ENCODE peak calls at places on chromosome 19, in six cellular contexts. H, Z, V, J, L and O are unnamed samples.

GRCh38 chr19:55690769-55691545 is 15.9 kb downstream of the EPN1 start:
- DNase-seq in Z (no peak), V (no peak), H (peak; percentile 33), L (peak; percentile 87), J (no peak), O (peak; percentile 56)

GRCh38 chr19:19461671-19462622 is 53.4 kb downstream of the TSSK6 start:
- DNase-seq in J (peak; percentile 68), Z (no peak), L (no peak), H (no peak), V (no peak), O (peak; percentile 99)

GRCh38 chr19:3554254-3555083 is 2.9 kb downstream of the MFSD12 start:
- DNase-seq in H (no peak), J (no peak), V (no peak), L (peak; percentile 86), Z (no peak), O (no peak)

GRCh38 chr19:11560404-11560988 is 1.5 kb upstream of the ELOF1 start:
- DNase-seq in H (no peak), Z (peak; percentile 79), L (peak; percentile 88), V (no peak), J (peak; percentile 67), O (peak; percentile 88)

GRCh38 chr19:30790048-30790680 is 418.0 kb downstream of the ZNF536 start:
- DNase-seq in Z (no peak), L (no peak), H (no peak), V (no peak), J (no peak), O (no peak)

GRCh38 chr19:13985771-13986347 is 20.3 kb downstream of the RFX1 start:
- DNase-seq in H (no peak), Z (peak; percentile 27), L (peak; percentile 83), V (no peak), J (no peak), O (peak; percentile 88)

GRCh38 chr19:55670280-55671053 is 4.6 kb upstream of the EPN1 start:
- DNase-seq in Z (no peak), L (peak; percentile 92), V (no peak), H (peak; percentile 83), J (no peak), O (peak; percentile 80)

GRCh38 chr19:10226376-10227214 is 4.5 kb downstream of the S1PR2 start:
- DNase-seq in J (peak; percentile 42), L (peak; percentile 91), V (peak; percentile 61), Z (no peak), H (peak; percentile 92), O (peak; percentile 65)

GRCh38 chr19:10189631-10190425 is 4.9 kb downstream of the DNMT1 start:
- DNase-seq in J (no peak), H (no peak), V (no peak), Z (peak; percentile 58), L (no peak), O (no peak)

GRCh38 chr19:40831502-40832430 is 18.5 kb downstream of the CYP2A6 start:
- DNase-seq in V (peak; percentile 99), Z (no peak), J (peak; percentile 72), H (no peak), L (peak; percentile 92), O (no peak)

GRCh38 chr19:4108767-4109625 is 14.9 kb downstream of the MAP2K2 start:
- DNase-seq in H (no peak), Z (no peak), L (peak; percentile 54), V (no peak), J (no peak), O (no peak)

GRCh38 chr19:48818234-48818823 is 7.5 kb upstream of the BCAT2 start:
- DNase-seq in Z (no peak), H (no peak), J (peak; percentile 67), L (no peak), V (no peak), O (no peak)

GRCh38 chr19:8482696-8483095 is 19.7 kb downstream of the PRAM1 start:
- DNase-seq in H (peak; percentile 26), V (no peak), Z (no peak), J (no peak), L (no peak), O (no peak)

GRCh38 chr19:13692096-13692495 is 72.2 kb upstream of the MRI1 start:
- DNase-seq in Z (no peak), V (no peak), J (no peak), L (peak; percentile 92), H (no peak), O (no peak)

GRCh38 chr19:41321600-41322270 is 11.8 kb downstream of the CCDC97 start:
- DNase-seq in V (no peak), H (no peak), J (no peak), Z (peak; percentile 55), L (peak; percentile 99), O (peak; percentile 92)

GRCh38 chr19:4267101-4267900 is 11.8 kb upstream of the SHD start:
- DNase-seq in Z (peak; percentile 69), H (no peak), J (peak; percentile 79), L (peak; percentile 92), V (no peak), O (peak; percentile 97)

GRCh38 chr19:46284635-46285034 is 12.2 kb upstream of the HIF3A start:
- DNase-seq in Z (no peak), J (no peak), V (no peak), L (peak; percentile 32), H (no peak), O (peak; percentile 7)

GRCh38 chr19:29785955-29786589 is 25.7 kb upstream of the CCNE1 start:
- DNase-seq in Z (no peak), L (no peak), H (no peak), J (no peak), V (no peak), O (peak; percentile 86)

GRCh38 chr19:3667037-3667638 is 33.1 kb downstream of the PIP5K1C start:
- DNase-seq in J (no peak), L (no peak), V (no peak), H (no peak), Z (no peak), O (no peak)

GRCh38 chr19:4676955-4677731 is 7.0 kb upstream of the MYDGF start:
- DNase-seq in V (no peak), L (peak; percentile 90), H (no peak), J (peak; percentile 37), Z (peak; percentile 87), O (peak; percentile 88)

GRCh38 chr19:18814063-18814462 is 17.7 kb upstream of the UPF1 start:
- DNase-seq in J (no peak), V (no peak), Z (no peak), L (peak; percentile 75), H (no peak), O (no peak)

GRCh38 chr19:47406711-47407416 is 12.5 kb downstream of the MEIS3 start:
- DNase-seq in V (no peak), L (peak; percentile 91), Z (no peak), J (no peak), H (no peak), O (peak; percentile 97)

GRCh38 chr19:15457701-15458484 is 6.5 kb downstream of the RASAL3 start:
- DNase-seq in J (no peak), H (peak; percentile 55), Z (no peak), L (peak; percentile 82), V (no peak), O (peak; percentile 79)

GRCh38 chr19:14368011-14368513 is 13.2 kb upstream of the ADGRE5 start:
- DNase-seq in H (no peak), L (no peak), Z (no peak), V (no peak), J (no peak), O (no peak)

GRCh38 chr19:48190288-48191284 is 20.1 kb downstream of the ZSWIM9 start:
- DNase-seq in H (no peak), V (no peak), L (peak; percentile 93), Z (no peak), J (peak; percentile 17), O (peak; percentile 96)

GRCh38 chr19:3012522-3013260 is 16.4 kb downstream of the TLE2 start:
- DNase-seq in Z (no peak), H (no peak), V (no peak), J (no peak), L (peak; percentile 75), O (peak; percentile 68)

GRCh38 chr19:2613507-2614295 is 88.8 kb downstream of the GNG7 start:
- DNase-seq in J (no peak), Z (peak; percentile 26), V (no peak), H (no peak), L (peak; percentile 93), O (peak; percentile 91)

GRCh38 chr19:5329141-5329540 is 11.5 kb downstream of the PTPRS start:
- DNase-seq in J (no peak), Z (no peak), V (no peak), H (no peak), L (peak; percentile 22), O (no peak)

GRCh38 chr19:45577111-45577905 is 7.3 kb downstream of the OPA3 start:
- DNase-seq in J (peak; percentile 69), V (peak; percentile 61), H (no peak), Z (peak; percentile 63), L (peak; percentile 96), O (peak; percentile 24)

DNA sequence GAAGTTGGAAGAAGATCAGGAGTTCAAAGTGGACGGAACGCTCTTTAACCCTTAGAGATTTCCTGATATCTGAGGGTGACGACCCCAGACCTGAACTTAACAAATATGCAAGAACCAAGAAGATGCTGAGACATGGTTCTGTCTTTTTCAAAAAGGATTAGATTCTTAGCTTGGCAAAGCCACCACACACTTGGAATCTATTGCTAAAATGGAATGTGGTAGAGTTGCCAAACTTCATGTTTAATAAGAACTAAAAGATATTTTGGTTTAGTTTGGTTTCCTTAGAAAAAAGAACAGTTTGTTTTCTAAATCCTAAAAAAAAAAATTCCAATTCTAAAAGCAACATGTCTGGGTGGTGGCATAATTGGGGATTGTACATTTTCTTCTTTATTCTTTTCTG is 29.5 kb downstream of the UNC13A start:
- DNase-seq in Z (no peak), J (no peak), H (no peak), L (peak; percentile 65), V (no peak), O (no peak)
- H3K36me3 ChIP-seq in Z (peaks cover 47% of the 10 kb centered on the region), J (no peaks in the 10 kb centered on the region), H (no peaks in the 10 kb centered on the region), L (no peaks in the 10 kb centered on the region), V (no peaks in the 10 kb centered on the region), O (peaks cover 9% of the 10 kb centered on the region)

GRCh38 chr19:813359-814107 is 8.2 kb downstream of the PLPPR3 start:
- DNase-seq in V (no peak), J (no peak), H (no peak), Z (no peak), L (peak; percentile 90), O (no peak)
- H3K36me3 ChIP-seq in V (peaks cover 19% of the 10 kb centered on the region), J (peaks cover 20% of the 10 kb centered on the region), H (peaks cover 49% of the 10 kb centered on the region), Z (peaks cover 67% of the 10 kb centered on the region), L (peaks cover 37% of the 10 kb centered on the region), O (peaks cover 15% of the 10 kb centered on the region)

DNA sequence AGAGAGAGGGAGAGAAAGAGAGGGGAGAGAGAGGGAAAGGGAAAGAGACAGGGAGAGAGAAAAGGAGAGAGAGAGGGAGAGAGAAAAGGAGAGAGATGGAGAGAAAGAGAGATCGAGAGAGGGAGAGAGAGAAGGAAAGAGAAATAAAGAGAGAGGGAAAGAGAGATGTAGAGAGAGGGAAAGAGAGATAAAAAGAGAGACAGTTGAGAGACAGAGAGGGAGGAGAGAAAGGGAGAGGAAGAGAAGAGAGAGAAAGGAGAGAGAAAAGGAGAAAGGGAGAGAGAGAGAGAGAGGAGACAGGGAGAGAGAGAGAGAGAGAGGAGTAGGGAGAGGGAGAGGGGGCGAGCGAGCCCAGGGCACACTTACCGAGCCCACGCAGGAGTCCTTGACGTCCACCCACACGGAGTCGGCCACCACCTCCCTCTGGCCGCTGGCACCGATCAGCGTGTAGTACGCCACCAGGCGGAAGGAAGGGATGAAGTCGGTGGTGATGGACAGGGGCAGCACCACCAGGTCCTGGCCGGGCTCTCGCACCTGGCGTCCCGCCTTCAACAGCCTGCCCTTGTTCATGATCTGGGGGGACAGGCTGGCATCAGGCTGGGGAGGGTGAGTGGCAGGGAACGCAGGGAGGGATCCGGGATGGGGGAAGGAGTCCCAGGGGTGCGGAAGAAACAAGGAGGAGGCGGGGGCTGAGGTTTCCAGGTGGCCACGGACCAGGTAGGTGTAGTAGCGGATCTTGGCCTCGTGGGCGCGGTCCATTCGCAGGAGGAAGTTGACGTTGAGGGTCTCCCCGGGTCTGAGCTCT is 10.0 kb downstream of the C3 start:
- DNase-seq in V (no peak), Z (peak; percentile 50), J (no peak), L (peak; percentile 83), H (peak; percentile 58), O (peak; percentile 87)
- H3K36me3 ChIP-seq in V (no peaks in the 10 kb centered on the region), Z (no peaks in the 10 kb centered on the region), J (no peaks in the 10 kb centered on the region), L (no peaks in the 10 kb centered on the region), H (no peaks in the 10 kb centered on the region), O (peaks cover 4% of the 10 kb centered on the region)

GRCh38 chr19:38383184-38383583 is 4.7 kb downstream of the GGN start:
- DNase-seq in L (peak; percentile 79), V (no peak), H (no peak), J (no peak), Z (no peak), O (no peak)
- H3K36me3 ChIP-seq in L (peaks cover 55% of the 10 kb centered on the region), V (peaks cover 46% of the 10 kb centered on the region), H (peaks cover 57% of the 10 kb centered on the region), J (peaks cover 3% of the 10 kb centered on the region), Z (peaks cover 58% of the 10 kb centered on the region), O (peaks cover 20% of the 10 kb centered on the region)